ENCODE peak calls at places on chromosomes 6 and 20, in five cellular contexts. U, N, V, P and R are unnamed samples.

GRCh38 chr20:44576297-44576696 is 6.1 kb upstream of the PKIG start:
- DNase-seq in U (no peak), N (no peak), V (peak), P (no peak), R (peak)

GRCh38 chr20:11235058-11235457 is 561.3 kb upstream of the JAG1 start:
- DNase-seq in U (no peak), N (no peak), V (no peak), P (no peak), R (no peak)

GRCh38 chr20:45630366-45630765 is 718 bp downstream of the WFDC9 start:
- DNase-seq in U (no peak), N (no peak), V (no peak), P (no peak), R (no peak)

GRCh38 chr20:53598140-53599038 is 4.8 kb upstream of the ZNF217 start:
- DNase-seq in U (no peak), N (no peak), V (peak), P (no peak), R (peak)

GRCh38 chr6:137224890-137225198 is 5.7 kb upstream of the IFNGR1 start:
- DNase-seq in U (no peak), N (no peak), V (no peak), P (no peak), R (peak)

GRCh38 chr20:4069741-4070140 is 54.4 kb upstream of the RNF24 start:
- DNase-seq in U (no peak), N (no peak), V (no peak), P (no peak), R (no peak)

GRCh38 chr20:63534831-63535651 is 2.1 kb downstream of the PTK6 start:
- DNase-seq in U (no peak), N (peak), V (no peak), P (peak), R (no peak)

GRCh38 chr20:41411458-41411857 is 44.8 kb upstream of the EMILIN3 start:
- DNase-seq in U (no peak), N (no peak), V (no peak), P (no peak), R (peak)

GRCh38 chr6:161008245-161008644 is 16.7 kb downstream of the MAP3K4 start:
- DNase-seq in U (no peak), N (no peak), V (no peak), P (no peak), R (no peak)